ENCODE peak calls at places on chromosomes 11 and 22, in seven cellular contexts. R is fibroblast of lung, Q is fibroblast of mammary gland, K is HFF-Myc, N is transverse colon, A is progenitor cell of endocrine pancreas, D is stomach. P is an unnamed sample.
A peak's percentile ranks its signal among the peaks of the same experiment; 100 is the strongest.

GRCh38 chr11:9219572-9219971 is 45.6 kb downstream of the DENND5A start:
- DNase-seq in K (no peak), D (no peak), A (no peak), N (no peak), Q (peak; percentile 80), R (peak; percentile 67), P (peak; percentile 12)

GRCh38 chr11:1153105-1153950 is 4.4 kb upstream of the MUC5AC start:
- DNase-seq in A (peak; percentile 8), Q (no peak), R (peak; percentile 6), D (no peak), K (no peak), N (no peak), P (no peak)

GRCh38 chr11:47179655-47179991 is 2.9 kb upstream of the ARFGAP2 start:
- DNase-seq in Q (peak; percentile 40), R (peak; percentile 38), K (no peak), N (no peak), A (peak; percentile 33), D (peak; percentile 40), P (no peak)

GRCh38 chr22:42277988-42278776 is 7.7 kb upstream of the TCF20 start:
- DNase-seq in D (no peak), Q (no peak), N (no peak), R (peak; percentile 11), K (no peak), A (no peak), P (no peak)

GRCh38 chr11:126061707-126062678 is 673 bp downstream of the CDON start:
- DNase-seq in N (peak; percentile 31), K (no peak), R (peak; percentile 32), D (no peak), A (no peak), Q (peak; percentile 52), P (peak; percentile 45)

GRCh38 chr11:125110996-125111340 is 458 bp downstream of the TMEM218 start:
- DNase-seq in D (no peak), N (peak; percentile 11), A (no peak), R (no peak), Q (peak; percentile 8), K (no peak), P (peak; percentile 46)

GRCh38 chr22:19997561-19998231 is 18.9 kb downstream of the ARVCF start:
- DNase-seq in R (no peak), N (no peak), D (no peak), A (no peak), K (no peak), Q (no peak), P (no peak)

GRCh38 chr22:49404020-49404419 is 423.7 kb downstream of the BRD1 start:
- DNase-seq in N (no peak), K (no peak), Q (no peak), D (peak; percentile 14), R (no peak), A (no peak), P (no peak)

GRCh38 chr11:132716037-132716436 is 816.3 kb downstream of the OPCML start:
- DNase-seq in R (no peak), Q (no peak), D (no peak), K (no peak), A (no peak), N (no peak), P (no peak)

GRCh38 chr22:34861787-34862186 is 204.2 kb upstream of the ISX start:
- DNase-seq in Q (no peak), D (no peak), K (no peak), A (no peak), N (no peak), R (no peak), P (no peak)

GRCh38 chr11:72776117-72776843 is 17.6 kb downstream of the STARD10 start:
- DNase-seq in D (peak; percentile 69), Q (no peak), N (peak; percentile 9), R (no peak), K (no peak), A (no peak), P (no peak)

GRCh38 chr11:125128450-125128849 is 17.0 kb upstream of the TMEM218 start:
- DNase-seq in Q (peak; percentile 68), N (no peak), D (no peak), A (no peak), R (peak; percentile 87), K (no peak), P (peak; percentile 69)

GRCh38 chr22:18091478-18091877 is 13.7 kb downstream of the PEX26 start:
- DNase-seq in N (no peak), R (no peak), K (no peak), A (no peak), D (no peak), Q (peak; percentile 30), P (no peak)

GRCh38 chr22:25853902-25854301 is 111.9 kb downstream of the MYO18B start:
- DNase-seq in N (no peak), D (no peak), Q (no peak), K (no peak), R (no peak), A (no peak), P (no peak)

GRCh38 chr22:48226026-48227013 is 1463.9 kb downstream of the TBC1D22A start:
- DNase-seq in K (no peak), Q (no peak), D (no peak), R (no peak), N (no peak), A (no peak), P (no peak)

GRCh38 chr11:73147771-73148681 is 5.9 kb upstream of the FCHSD2 start:
- DNase-seq in Q (no peak), N (no peak), A (no peak), D (no peak), R (no peak), K (no peak), P (no peak)

GRCh38 chr22:37357471-37357870 is 69.8 kb downstream of the ELFN2 start:
- DNase-seq in Q (no peak), A (no peak), D (no peak), R (no peak), K (no peak), N (no peak), P (no peak)

GRCh38 chr11:3802016-3802790 is 4.8 kb upstream of the NUP98 start:
- DNase-seq in A (no peak), K (no peak), R (no peak), D (no peak), N (no peak), Q (peak; percentile 79), P (no peak)

DNA sequence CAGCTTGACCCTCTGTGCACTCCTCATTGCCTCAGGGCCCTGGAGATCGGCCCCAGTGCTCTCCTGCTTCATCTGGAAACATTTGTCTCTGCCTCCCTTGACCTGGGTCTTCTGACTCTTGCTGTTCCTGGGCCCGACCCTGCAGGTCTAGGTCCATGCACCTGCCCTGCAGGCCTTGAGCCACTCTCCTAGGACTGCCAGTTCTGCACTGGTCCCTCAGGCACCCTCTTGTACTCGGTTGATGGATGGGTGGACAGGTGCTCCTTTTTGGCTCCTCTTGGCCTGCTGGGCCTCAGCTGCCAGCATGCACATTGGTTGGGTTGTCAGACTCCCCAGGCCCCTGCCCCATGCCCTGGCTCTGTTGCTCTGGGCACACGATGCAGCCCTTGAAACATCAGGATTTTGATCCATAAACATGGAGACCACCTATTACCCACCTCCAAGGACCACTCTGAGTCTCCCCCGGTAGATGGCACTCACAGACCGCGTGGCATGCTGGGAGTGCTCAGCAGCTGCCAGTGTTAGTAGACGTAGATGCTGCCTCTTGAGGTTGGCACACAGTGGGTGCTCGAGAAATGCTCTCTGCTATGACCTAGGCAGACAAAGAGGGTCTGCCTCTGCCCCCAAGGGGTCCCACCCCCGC is 20.2 kb upstream of the ACR start:
- DNase-seq in R (no peak), K (no peak), Q (no peak), N (no peak), A (no peak), D (no peak), P (no peak)
- TF ChIP-seq CTCF in R (no peak), K (no peak), Q (no peak), N (no peak), A (no peak), D (no peak), P (no peak)

GRCh38 chr11:22467741-22468140 is 129.6 kb downstream of the SLC17A6 start:
- DNase-seq in R (no peak), K (no peak), N (no peak), D (no peak), Q (no peak), A (no peak), P (peak; percentile 51)

GRCh38 chr11:22474621-22475020 is 136.4 kb downstream of the SLC17A6 start:
- DNase-seq in R (no peak), K (no peak), N (no peak), Q (peak; percentile 52), D (no peak), A (no peak), P (no peak)

GRCh38 chr11:22471405-22471804 is 133.2 kb downstream of the SLC17A6 start:
- DNase-seq in A (no peak), N (no peak), Q (no peak), D (no peak), K (no peak), R (no peak), P (no peak)

GRCh38 chr11:22476589-22476988 is 138.4 kb downstream of the SLC17A6 start:
- DNase-seq in A (no peak), N (no peak), R (no peak), D (no peak), Q (no peak), K (no peak), P (no peak)

GRCh38 chr11:22472306-22472705 is 134.1 kb downstream of the SLC17A6 start:
- DNase-seq in N (no peak), K (no peak), D (no peak), Q (no peak), A (no peak), R (no peak), P (peak; percentile 34)
- TF ChIP-seq CTCF in N (no peak), K (peak; percentile 8), D (no peak), Q (peak; percentile 13), A (no peak), R (peak; percentile 23), P (peak; percentile 25)

DNA sequence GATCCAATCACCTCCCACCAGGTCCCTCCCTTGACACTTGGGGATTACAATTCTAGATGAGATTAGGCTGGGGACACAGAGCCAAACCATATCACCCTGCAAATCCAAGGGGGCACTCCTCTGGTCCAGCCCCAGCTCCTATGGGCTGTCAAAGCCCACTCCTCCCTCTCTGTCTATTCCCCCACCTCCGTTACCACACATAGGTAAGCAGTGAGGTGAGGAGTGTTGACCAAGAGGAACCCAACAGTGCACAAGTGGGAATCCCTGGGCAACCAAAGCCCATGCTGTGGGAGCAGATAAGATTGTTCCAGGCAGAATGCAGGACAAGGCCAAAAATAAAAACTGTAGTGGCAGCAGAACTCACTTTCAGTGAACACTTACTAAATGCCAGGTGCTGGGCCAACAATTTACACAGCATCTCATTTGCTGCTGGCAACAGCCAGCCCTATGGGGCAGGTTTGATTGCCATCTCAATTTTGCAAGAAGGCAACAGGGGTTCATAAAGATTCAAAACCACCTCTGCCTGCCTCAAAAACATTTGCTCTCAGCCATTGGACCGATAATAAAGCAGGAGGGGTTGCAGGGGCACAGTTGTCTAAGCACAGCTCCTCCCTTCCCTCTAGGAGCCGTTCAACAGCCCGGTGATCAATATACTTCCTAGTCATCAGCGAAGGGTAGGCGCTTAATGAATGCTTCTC is 8.9 kb downstream of the SDF2L1 start:
- DNase-seq in Q (no peak), A (no peak), R (no peak), K (no peak), N (no peak), D (no peak), P (no peak)
- TF ChIP-seq CTCF in Q (no peak), A (no peak), R (no peak), K (no peak), N (no peak), D (no peak), P (no peak)

GRCh38 chr11:120324932-120325810 is at the start of gene TLCD5:
- DNase-seq in D (peak; percentile 55), R (peak; percentile 66), A (peak; percentile 70), Q (peak; percentile 58), K (no peak), N (peak; percentile 36), P (no peak)
- TF ChIP-seq CTCF in D (no peak), R (no peak), A (no peak), Q (no peak), K (no peak), N (no peak), P (peak; percentile 9)